ENCODE peak calls at places on chromosome 5, in eight cellular contexts. M is CD8-positive, alpha-beta T cell; I is astrocyte; B is GM13976; N is HEK293T; L is cardiac muscle cell; H is adipocyte; U is foreskin fibroblast. V is an unnamed sample.

GRCh38 chr5:36090033-36090432 is 23.4 kb upstream of the UGT3A2 start:
- DNase-seq in M (no peak), I (no peak), B (no peak), N (peak; percentile 16), L (peak; percentile 17), H (peak; percentile 10), U (peak; percentile 13), V (peak; percentile 29)

GRCh38 chr5:109141499-109142200 is 268.1 kb downstream of the PJA2 start:
- DNase-seq in M (no peak), I (peak; percentile 15), B (no peak), N (peak; percentile 19), L (no peak), H (peak; percentile 12), U (peak; percentile 10), V (no peak)

GRCh38 chr5:109387408-109387974 is 22.3 kb downstream of the PJA2 start:
- DNase-seq in M (no peak), I (no peak), B (no peak), N (no peak), L (no peak), H (no peak), U (no peak), V (no peak)

GRCh38 chr5:159206368-159206767 is 3.0 kb downstream of the RNF145 start:
- DNase-seq in M (no peak), I (no peak), B (no peak), N (no peak), L (no peak), H (no peak), U (no peak), V (no peak)

GRCh38 chr5:159616967-159617366 is 286.7 kb upstream of the IL12B start:
- DNase-seq in M (no peak), I (peak; percentile 59), B (no peak), N (no peak), L (no peak), H (peak; percentile 15), U (peak; percentile 37), V (no peak)

GRCh38 chr5:103211858-103212500 is 46.6 kb upstream of the MACIR start:
- DNase-seq in M (no peak), I (no peak), B (no peak), N (no peak), L (no peak), H (no peak), U (no peak), V (no peak)

GRCh38 chr5:149421834-149422233 is 42.7 kb upstream of the IL17B start:
- DNase-seq in M (no peak), I (no peak), B (no peak), N (no peak), L (no peak), H (peak; percentile 63), U (no peak), V (no peak)

GRCh38 chr5:37722236-37723146 is 117.3 kb downstream of the GDNF start:
- DNase-seq in M (no peak), I (peak; percentile 99), B (peak; percentile 3), N (no peak), L (no peak), H (peak; percentile 92), U (peak; percentile 92), V (peak; percentile 40)

GRCh38 chr5:7540806-7541205 is 144.9 kb downstream of the ADCY2 start:
- DNase-seq in M (no peak), I (no peak), B (no peak), N (no peak), L (no peak), H (no peak), U (no peak), V (no peak)

GRCh38 chr5:139746691-139747582 is 48.7 kb upstream of the PSD2 start:
- DNase-seq in M (peak; percentile 80), I (peak; percentile 16), B (peak; percentile 81), N (no peak), L (no peak), H (peak; percentile 34), U (no peak), V (no peak)

GRCh38 chr5:45454114-45454513 is 242.1 kb downstream of the HCN1 start:
- DNase-seq in M (no peak), I (peak; percentile 0), B (no peak), N (peak; percentile 2), L (peak; percentile 75), H (peak; percentile 1), U (peak; percentile 2), V (peak; percentile 34)

GRCh38 chr5:169945831-169946261 is 34.4 kb downstream of the INSYN2B start:
- DNase-seq in M (no peak), I (peak; percentile 92), B (no peak), N (no peak), L (peak; percentile 28), H (peak; percentile 73), U (peak; percentile 97), V (no peak)

GRCh38 chr5:124263680-124264491 is 482.6 kb downstream of the ZNF608 start:
- DNase-seq in M (no peak), I (no peak), B (no peak), N (peak; percentile 49), L (peak; percentile 41), H (no peak), U (no peak), V (no peak)

GRCh38 chr5:180329606-180330269 is 23.4 kb downstream of the GFPT2 start:
- DNase-seq in M (no peak), I (no peak), B (no peak), N (no peak), L (no peak), H (no peak), U (no peak), V (no peak)

GRCh38 chr5:135426102-135427082 is 20.8 kb downstream of the DCANP1 start:
- DNase-seq in M (peak; percentile 20), I (peak; percentile 25), B (peak; percentile 65), N (peak; percentile 62), L (peak; percentile 76), H (peak; percentile 80), U (no peak), V (peak; percentile 65)

GRCh38 chr5:144404021-144404420 is 233.3 kb downstream of the KCTD16 start:
- DNase-seq in M (no peak), I (no peak), B (no peak), N (no peak), L (no peak), H (no peak), U (no peak), V (no peak)

GRCh38 chr5:137735531-137736284 is at the start of gene KLHL3:
- DNase-seq in M (peak; percentile 47), I (peak; percentile 51), B (peak; percentile 49), N (peak; percentile 23), L (peak; percentile 70), H (peak; percentile 50), U (no peak), V (no peak)

GRCh38 chr5:14491505-14491904 is 90.1 kb upstream of the OTULINL start:
- DNase-seq in M (no peak), I (peak; percentile 36), B (no peak), N (no peak), L (no peak), H (peak; percentile 47), U (peak; percentile 78), V (no peak)

GRCh38 chr5:9356306-9356942 is 189.5 kb downstream of the SEMA5A start:
- DNase-seq in M (no peak), I (peak; percentile 47), B (no peak), N (no peak), L (no peak), H (no peak), U (no peak), V (no peak)

GRCh38 chr5:82004511-82004910 is 32.7 kb downstream of the ATG10 start:
- DNase-seq in M (no peak), I (peak; percentile 21), B (no peak), N (no peak), L (no peak), H (no peak), U (peak; percentile 37), V (no peak)

GRCh38 chr5:168951341-168951740 is 349.6 kb downstream of the SLIT3 start:
- DNase-seq in M (no peak), I (no peak), B (no peak), N (no peak), L (no peak), H (peak; percentile 90), U (peak; percentile 8), V (no peak)

GRCh38 chr5:8340739-8341344 is 471.9 kb downstream of the MTRR start:
- DNase-seq in M (no peak), I (no peak), B (no peak), N (no peak), L (peak; percentile 26), H (peak; percentile 62), U (peak; percentile 11), V (no peak)

GRCh38 chr5:14062178-14062577 is 81.0 kb upstream of the TRIO start:
- DNase-seq in M (no peak), I (peak; percentile 57), B (no peak), N (no peak), L (no peak), H (peak; percentile 29), U (peak; percentile 61), V (no peak)

GRCh38 chr5:115736004-115736689 is 80.3 kb downstream of the CDO1 start:
- DNase-seq in M (no peak), I (no peak), B (no peak), N (no peak), L (no peak), H (peak; percentile 57), U (no peak), V (no peak)

GRCh38 chr5:122401991-122402710 is 90.1 kb downstream of the SNCAIP start:
- DNase-seq in M (no peak), I (no peak), B (no peak), N (no peak), L (no peak), H (no peak), U (no peak), V (no peak)

GRCh38 chr5:172097356-172097755 is 90.7 kb downstream of the STK10 start:
- DNase-seq in M (no peak), I (no peak), B (no peak), N (no peak), L (no peak), H (peak; percentile 52), U (no peak), V (no peak)

V was measured in HCT116.